ENCODE peak calls at places on chromosomes 12 and 14, in four cellular contexts. One of them, this sample, is unnamed. For H3K27me3, the result is how much of the 10 kb centered on the place peaks cover.

GRCh38 chr14:86781111-86781510 is 1211.9 kb downstream of the GALC start:
- DNase-seq in PC-9: no peak
- DNase-seq in body of pancreas: no peak
- DNase-seq in CD8-positive, alpha-beta T cell: no peak
- DNase-seq in this sample: no peak

GRCh38 chr12:103745962-103746361 is 95.1 kb downstream of the NT5DC3 start:
- DNase-seq in PC-9: no peak
- DNase-seq in body of pancreas: no peak
- DNase-seq in CD8-positive, alpha-beta T cell: no peak
- DNase-seq in this sample: no peak

GRCh38 chr12:46005151-46005797 is 14.9 kb upstream of the SCAF11 start:
- DNase-seq in PC-9: no peak
- DNase-seq in body of pancreas: no peak
- DNase-seq in CD8-positive, alpha-beta T cell: no peak
- DNase-seq in this sample: no peak

GRCh38 chr12:89247541-89247942 is 104.8 kb downstream of the DUSP6 start:
- DNase-seq in PC-9: no peak
- DNase-seq in body of pancreas: no peak
- DNase-seq in CD8-positive, alpha-beta T cell: no peak
- DNase-seq in this sample: no peak

GRCh38 chr12:28507055-28507454 is 316.8 kb downstream of the CCDC91 start:
- DNase-seq in PC-9: no peak
- DNase-seq in body of pancreas: no peak
- DNase-seq in CD8-positive, alpha-beta T cell: no peak
- DNase-seq in this sample: no peak

GRCh38 chr12:61870658-61871559 is 389.3 kb upstream of the USP15 start:
- DNase-seq in PC-9: no peak
- DNase-seq in body of pancreas: no peak
- DNase-seq in CD8-positive, alpha-beta T cell: no peak
- DNase-seq in this sample: no peak

GRCh38 chr14:66284346-66284745 is 201.8 kb upstream of the CCDC196 start:
- DNase-seq in PC-9: no peak
- DNase-seq in body of pancreas: no peak
- DNase-seq in CD8-positive, alpha-beta T cell: no peak
- DNase-seq in this sample: peak

GRCh38 chr14:73014105-73014504 is 12.8 kb downstream of the ZFYVE1 start:
- DNase-seq in PC-9: peak
- DNase-seq in body of pancreas: no peak
- DNase-seq in CD8-positive, alpha-beta T cell: no peak
- DNase-seq in this sample: no peak

GRCh38 chr12:99619389-99620158 is 28.0 kb upstream of the GARIN6 start:
- DNase-seq in PC-9: peak
- DNase-seq in body of pancreas: no peak
- DNase-seq in CD8-positive, alpha-beta T cell: no peak
- DNase-seq in this sample: no peak

GRCh38 chr14:52021971-52022600 is 32.7 kb downstream of the RTRAF start:
- DNase-seq in PC-9: no peak
- DNase-seq in body of pancreas: no peak
- DNase-seq in CD8-positive, alpha-beta T cell: no peak
- DNase-seq in this sample: no peak

GRCh38 chr12:1531160-1531653 is 63.2 kb downstream of the FBXL14 start:
- DNase-seq in PC-9: no peak
- DNase-seq in body of pancreas: no peak
- DNase-seq in CD8-positive, alpha-beta T cell: peak
- DNase-seq in this sample: no peak

GRCh38 chr12:1532796-1533195 is 61.6 kb downstream of the FBXL14 start:
- DNase-seq in PC-9: no peak
- DNase-seq in body of pancreas: no peak
- DNase-seq in CD8-positive, alpha-beta T cell: no peak
- DNase-seq in this sample: no peak

GRCh38 chr12:1532367-1532752 is 62.0 kb downstream of the FBXL14 start:
- DNase-seq in PC-9: no peak
- DNase-seq in body of pancreas: no peak
- DNase-seq in CD8-positive, alpha-beta T cell: no peak
- DNase-seq in this sample: no peak

GRCh38 chr12:1530592-1531159 is 63.7 kb downstream of the FBXL14 start:
- DNase-seq in PC-9: no peak
- DNase-seq in body of pancreas: no peak
- DNase-seq in CD8-positive, alpha-beta T cell: no peak
- DNase-seq in this sample: no peak

GRCh38 chr12:1531654-1532366 is 62.6 kb downstream of the FBXL14 start:
- DNase-seq in PC-9: no peak
- DNase-seq in body of pancreas: no peak
- DNase-seq in CD8-positive, alpha-beta T cell: no peak
- DNase-seq in this sample: no peak
- H3K27me3 ChIP-seq in PC-9: under half
- H3K27me3 ChIP-seq in body of pancreas: under half
- H3K27me3 ChIP-seq in CD8-positive, alpha-beta T cell: under half
- H3K27me3 ChIP-seq in this sample: under half

DNA sequence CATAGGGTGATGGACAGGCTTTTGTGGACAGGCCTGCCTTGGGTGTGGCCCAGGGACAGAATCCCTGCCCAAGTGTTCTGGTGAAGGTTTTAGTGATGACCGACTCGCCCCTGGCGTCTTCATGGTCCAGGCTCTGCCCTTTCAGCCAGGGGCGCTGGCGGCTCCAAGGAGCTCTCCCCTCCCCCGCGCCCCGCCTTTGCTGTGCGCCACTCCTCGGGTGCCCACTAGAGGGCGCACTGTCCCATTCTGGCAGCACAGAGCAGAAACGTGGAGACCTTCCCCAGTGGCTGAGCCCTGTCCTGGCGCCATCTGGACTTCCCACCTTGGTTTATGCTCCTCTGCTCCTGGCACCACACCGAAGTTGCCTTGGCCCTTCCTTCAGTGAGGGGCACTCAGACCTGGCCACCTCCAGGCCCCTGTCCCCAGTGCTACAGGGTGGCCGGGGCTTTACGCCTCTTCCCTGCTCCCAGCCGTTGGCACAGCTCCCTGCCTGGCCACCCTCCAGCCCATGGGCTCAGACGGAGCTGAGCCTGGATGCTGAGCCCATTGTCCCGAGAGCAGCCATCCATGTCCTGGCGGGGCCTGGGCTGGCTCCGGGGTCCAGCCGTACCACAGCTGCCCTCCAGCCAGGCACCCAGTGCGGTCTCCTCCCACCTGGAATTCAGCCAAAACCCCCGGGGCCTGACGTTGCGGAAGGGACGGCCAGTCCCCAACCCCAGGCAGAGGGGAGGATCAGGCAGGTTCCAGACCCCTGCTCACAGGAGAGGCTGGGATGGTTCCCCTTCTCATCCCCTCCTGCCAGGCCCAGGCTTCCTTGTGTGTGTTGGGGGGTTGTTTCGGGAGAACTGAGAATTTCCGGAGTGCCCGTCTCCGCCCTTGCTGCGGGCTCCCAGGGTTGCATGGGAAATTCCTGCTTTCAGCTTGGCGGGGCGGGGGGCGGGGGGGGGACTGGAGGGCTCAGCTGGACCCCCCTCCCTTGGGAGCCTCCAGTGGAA is 5.6 kb upstream of the CRIP1 start:
- DNase-seq in PC-9: peak
- DNase-seq in body of pancreas: peak
- DNase-seq in CD8-positive, alpha-beta T cell: peak
- DNase-seq in this sample: peak
- H3K27me3 ChIP-seq in PC-9: under half
- H3K27me3 ChIP-seq in body of pancreas: under half
- H3K27me3 ChIP-seq in CD8-positive, alpha-beta T cell: under half
- H3K27me3 ChIP-seq in this sample: under half

GRCh38 chr14:99381688-99382060 is 99.0 kb downstream of the SETD3 start:
- DNase-seq in PC-9: no peak
- DNase-seq in body of pancreas: no peak
- DNase-seq in CD8-positive, alpha-beta T cell: no peak
- DNase-seq in this sample: no peak
- H3K27me3 ChIP-seq in PC-9: under half
- H3K27me3 ChIP-seq in body of pancreas: under half
- H3K27me3 ChIP-seq in CD8-positive, alpha-beta T cell: under half
- H3K27me3 ChIP-seq in this sample: under half

GRCh38 chr12:130166306-130166705 is 4.0 kb downstream of the FZD10 start:
- DNase-seq in PC-9: no peak
- DNase-seq in body of pancreas: no peak
- DNase-seq in CD8-positive, alpha-beta T cell: no peak
- DNase-seq in this sample: no peak
- H3K27me3 ChIP-seq in PC-9: under half
- H3K27me3 ChIP-seq in body of pancreas: under half
- H3K27me3 ChIP-seq in CD8-positive, alpha-beta T cell: under half
- H3K27me3 ChIP-seq in this sample: under half

GRCh38 chr12:52310622-52311281 is 10.4 kb downstream of the KRT83 start:
- DNase-seq in PC-9: peak
- DNase-seq in body of pancreas: no peak
- DNase-seq in CD8-positive, alpha-beta T cell: no peak
- DNase-seq in this sample: no peak
- H3K27me3 ChIP-seq in PC-9: under half
- H3K27me3 ChIP-seq in body of pancreas: under half
- H3K27me3 ChIP-seq in CD8-positive, alpha-beta T cell: under half
- H3K27me3 ChIP-seq in this sample: under half

GRCh38 chr12:123873795-123874194 is 98.8 kb downstream of the CCDC92 start:
- DNase-seq in PC-9: no peak
- DNase-seq in body of pancreas: no peak
- DNase-seq in CD8-positive, alpha-beta T cell: no peak
- DNase-seq in this sample: no peak
- H3K27me3 ChIP-seq in PC-9: half or more
- H3K27me3 ChIP-seq in body of pancreas: under half
- H3K27me3 ChIP-seq in CD8-positive, alpha-beta T cell: under half
- H3K27me3 ChIP-seq in this sample: under half

GRCh38 chr14:35699791-35700444 is 109.2 kb downstream of the RALGAPA1 start:
- DNase-seq in PC-9: no peak
- DNase-seq in body of pancreas: no peak
- DNase-seq in CD8-positive, alpha-beta T cell: no peak
- DNase-seq in this sample: no peak

GRCh38 chr14:35695072-35695471 is 114.0 kb downstream of the RALGAPA1 start:
- DNase-seq in PC-9: no peak
- DNase-seq in body of pancreas: no peak
- DNase-seq in CD8-positive, alpha-beta T cell: no peak
- DNase-seq in this sample: no peak

GRCh38 chr14:35696575-35696974 is 112.5 kb downstream of the RALGAPA1 start:
- DNase-seq in PC-9: no peak
- DNase-seq in body of pancreas: no peak
- DNase-seq in CD8-positive, alpha-beta T cell: no peak
- DNase-seq in this sample: no peak

GRCh38 chr14:35696119-35696518 is 113.0 kb downstream of the RALGAPA1 start:
- DNase-seq in PC-9: no peak
- DNase-seq in body of pancreas: no peak
- DNase-seq in CD8-positive, alpha-beta T cell: no peak
- DNase-seq in this sample: no peak

GRCh38 chr14:35695647-35696046 is 113.4 kb downstream of the RALGAPA1 start:
- DNase-seq in PC-9: no peak
- DNase-seq in body of pancreas: no peak
- DNase-seq in CD8-positive, alpha-beta T cell: no peak
- DNase-seq in this sample: no peak
- H3K27me3 ChIP-seq in PC-9: under half
- H3K27me3 ChIP-seq in body of pancreas: under half
- H3K27me3 ChIP-seq in CD8-positive, alpha-beta T cell: under half
- H3K27me3 ChIP-seq in this sample: under half

This sample was measured in kidney epithelial cell.